ENCODE peak calls at places on chromosomes 16 and 17, in four cellular contexts. Z is amniotic epithelial cell; P is NCI-H774; X is stimulated activated CD8-positive, alpha-beta memory T cell treated with anti-CD3 and anti-CD28 coated beads, Interleukin-15, amount 100 ng/mL, for 1 hour. B is an unnamed sample.

GRCh38 chr17:76983075-76983411 is 114.8 kb downstream of the MGAT5B start:
- DNase-seq in Z (no peak), P (no peak), X (no peak), B (no peak)

GRCh38 chr17:46832945-46833839 is 14.7 kb upstream of the WNT3 start:
- DNase-seq in Z (peak; percentile 85), P (peak; percentile 28), X (no peak), B (no peak)

GRCh38 chr17:4365628-4366311 is 705 bp downstream of the UBE2G1 start:
- DNase-seq in Z (no peak), P (no peak), X (no peak), B (no peak)

GRCh38 chr17:57379237-57380054 is 123.1 kb downstream of the MSI2 start:
- DNase-seq in Z (peak; percentile 82), P (no peak), X (no peak), B (peak; percentile 95)

GRCh38 chr16:4686497-4687210 is 6.7 kb upstream of the NUDT16L1 start:
- DNase-seq in Z (no peak), P (no peak), X (no peak), B (no peak)

GRCh38 chr17:16286947-16287562 is 66.2 kb downstream of the CENPV start:
- DNase-seq in Z (no peak), P (no peak), X (no peak), B (no peak)

GRCh38 chr16:88383401-88384221 is 852 bp downstream of the ZNF469 start:
- DNase-seq in Z (peak; percentile 42), P (no peak), X (no peak), B (no peak)

GRCh38 chr16:84650062-84650991 is 2.0 kb downstream of the KLHL36 start:
- DNase-seq in Z (peak; percentile 89), P (no peak), X (no peak), B (no peak)

GRCh38 chr17:42598905-42599304 is 10.3 kb downstream of the RETREG3 start:
- DNase-seq in Z (no peak), P (no peak), X (no peak), B (no peak)

GRCh38 chr17:40937384-40937819 is at the start of gene KRT23:
- DNase-seq in Z (no peak), P (no peak), X (no peak), B (no peak)

GRCh38 chr16:11700264-11701029 is 32.2 kb downstream of the SNN start:
- DNase-seq in Z (peak; percentile 85), P (no peak), X (no peak), B (no peak)

GRCh38 chr16:27660507-27660906 is 110.6 kb downstream of the KATNIP start:
- DNase-seq in Z (no peak), P (no peak), X (no peak), B (no peak)

GRCh38 chr17:4444782-4445473 is 11.2 kb downstream of the SPNS3 start:
- DNase-seq in Z (peak; percentile 53), P (no peak), X (no peak), B (no peak)

GRCh38 chr17:81440511-81441244 is 45.4 kb downstream of the BAHCC1 start:
- DNase-seq in Z (no peak), P (no peak), X (no peak), B (no peak)

GRCh38 chr16:130533-131173 is 7.8 kb downstream of the NPRL3 start:
- DNase-seq in Z (no peak), P (no peak), X (no peak), B (no peak)

GRCh38 chr17:77131919-77132318 is 8.8 kb upstream of the SEC14L1 start:
- DNase-seq in Z (peak; percentile 89), P (no peak), X (no peak), B (no peak)

GRCh38 chr17:75835315-75835987 is 8.8 kb downstream of the UNC13D start:
- DNase-seq in Z (no peak), P (no peak), X (no peak), B (no peak)

GRCh38 chr16:19879241-19879792 is 5.3 kb downstream of the GPRC5B start:
- DNase-seq in Z (peak; percentile 70), P (peak; percentile 56), X (no peak), B (no peak)

B was measured in CMK.